ENCODE peak calls at places on chromosomes 6 and 20, in seven cellular contexts. S, A, T, G, L, Y and M are unnamed samples.

GRCh38 chr20:61753196-61753942 is 312.3 kb downstream of the TAF4 start:
- DNase-seq in S (no peak), Y (no peak), L (no peak), T (peak), A (peak), G (peak), M (no peak)

GRCh38 chr6:14709900-14710299 is 536.0 kb upstream of the JARID2 start:
- DNase-seq in L (no peak), S (no peak), Y (no peak), G (no peak), A (no peak), T (no peak), M (no peak)

GRCh38 chr6:40738551-40738950 is 151.4 kb upstream of the LRFN2 start:
- DNase-seq in Y (no peak), T (no peak), S (no peak), A (no peak), G (no peak), L (no peak), M (no peak)

GRCh38 chr6:147820520-147820919 is 312.0 kb downstream of the SAMD5 start:
- DNase-seq in L (no peak), S (no peak), G (no peak), Y (no peak), A (no peak), T (no peak), M (no peak)

GRCh38 chr6:141351721-141352120 is 781.0 kb upstream of the GJE1 start:
- DNase-seq in A (no peak), T (no peak), S (no peak), Y (no peak), L (no peak), G (no peak), M (no peak)

GRCh38 chr6:134379086-134379485 is 61.2 kb upstream of the SGK1 start:
- DNase-seq in L (no peak), T (no peak), G (no peak), Y (no peak), S (no peak), A (peak), M (no peak)

GRCh38 chr6:161169690-161170089 is 104.2 kb downstream of the AGPAT4 start:
- DNase-seq in A (no peak), Y (no peak), S (peak), L (peak), G (peak), T (peak), M (peak)

GRCh38 chr6:170292111-170292777 is 1.4 kb upstream of the DLL1 start:
- DNase-seq in S (no peak), L (no peak), T (no peak), G (no peak), A (no peak), Y (no peak), M (no peak)

GRCh38 chr20:13567663-13568062 is 71.1 kb downstream of the TASP1 start:
- DNase-seq in S (no peak), A (no peak), L (no peak), Y (no peak), G (no peak), T (no peak), M (no peak)

GRCh38 chr20:47951521-47951951 is 166.3 kb upstream of the SULF2 start:
- DNase-seq in T (peak), G (no peak), A (no peak), L (no peak), Y (no peak), S (no peak), M (no peak)

GRCh38 chr20:36462440-36463211 is 78.7 kb upstream of the MYL9 start:
- DNase-seq in Y (peak), L (peak), T (peak), G (peak), A (peak), S (peak), M (peak)

GRCh38 chr20:58268421-58268821 is 40.0 kb upstream of the ANKRD60 start:
- DNase-seq in G (no peak), Y (no peak), S (no peak), A (no peak), T (no peak), L (no peak), M (no peak)

GRCh38 chr6:5446362-5447075 is 185.2 kb downstream of the FARS2 start:
- DNase-seq in A (no peak), G (peak), Y (no peak), T (peak), L (no peak), S (no peak), M (no peak)

GRCh38 chr6:81859884-81860283 is 107.4 kb upstream of the TENT5A start:
- DNase-seq in L (no peak), S (peak), G (peak), T (peak), A (no peak), Y (no peak), M (peak)

GRCh38 chr20:22672191-22672590 is 87.8 kb upstream of the FOXA2 start:
- DNase-seq in L (no peak), Y (no peak), T (no peak), G (no peak), S (no peak), A (no peak), M (no peak)

GRCh38 chr6:148166339-148166949 is 176.2 kb upstream of the SASH1 start:
- DNase-seq in Y (no peak), G (peak), L (no peak), T (peak), A (no peak), S (peak), M (no peak)

GRCh38 chr6:126788961-126789365 is 329.5 kb upstream of the RSPO3 start:
- DNase-seq in T (no peak), Y (no peak), A (no peak), L (no peak), G (no peak), S (no peak), M (no peak)

GRCh38 chr6:170192905-170193304 is 98.0 kb downstream of the DLL1 start:
- DNase-seq in G (no peak), S (no peak), A (no peak), L (no peak), Y (no peak), T (no peak), M (no peak)

GRCh38 chr20:10761232-10761631 is 87.4 kb upstream of the JAG1 start:
- DNase-seq in L (no peak), T (peak), A (no peak), G (peak), Y (no peak), S (no peak), M (no peak)

GRCh38 chr20:24465730-24466129 is 3.7 kb upstream of the SYNDIG1 start:
- DNase-seq in L (no peak), G (peak), Y (no peak), S (no peak), T (peak), A (no peak), M (no peak)

GRCh38 chr6:34656378-34657036 is 40.1 kb downstream of the ILRUN start:
- DNase-seq in S (peak), L (no peak), T (peak), A (peak), G (peak), Y (no peak), M (no peak)

GRCh38 chr6:139944131-139944530 is 569.7 kb upstream of the CITED2 start:
- DNase-seq in S (no peak), L (no peak), Y (no peak), A (no peak), G (no peak), T (no peak), M (no peak)

GRCh38 chr6:161631676-161632194 is 357.9 kb upstream of the AGPAT4 start:
- DNase-seq in Y (no peak), L (no peak), G (peak), T (peak), S (no peak), A (no peak), M (no peak)

GRCh38 chr6:35317483-35318199 is 20.0 kb downstream of the DEF6 start:
- DNase-seq in T (no peak), L (peak), A (no peak), Y (peak), G (no peak), S (no peak), M (peak)

GRCh38 chr6:89793586-89793985 is 26.0 kb downstream of the MDN1 start:
- DNase-seq in A (no peak), T (no peak), G (no peak), Y (no peak), S (no peak), L (peak), M (no peak)

GRCh38 chr6:126312013-126312665 is 27.8 kb upstream of the CENPW start:
- DNase-seq in L (no peak), T (peak), Y (no peak), S (no peak), G (peak), A (peak), M (no peak)

GRCh38 chr20:31607640-31608255 is 2.7 kb downstream of the ID1 start:
- DNase-seq in T (peak), G (no peak), A (no peak), Y (no peak), L (no peak), S (no peak), M (no peak)

GRCh38 chr6:52514514-52514913 is 62.3 kb downstream of the TRAM2 start:
- DNase-seq in A (peak), Y (no peak), T (peak), L (peak), G (peak), S (peak), M (peak)

GRCh38 chr6:3850451-3851203 is 1.5 kb downstream of the FAM50B start:
- DNase-seq in L (no peak), Y (no peak), A (no peak), G (no peak), S (no peak), T (no peak), M (peak)

DNA sequence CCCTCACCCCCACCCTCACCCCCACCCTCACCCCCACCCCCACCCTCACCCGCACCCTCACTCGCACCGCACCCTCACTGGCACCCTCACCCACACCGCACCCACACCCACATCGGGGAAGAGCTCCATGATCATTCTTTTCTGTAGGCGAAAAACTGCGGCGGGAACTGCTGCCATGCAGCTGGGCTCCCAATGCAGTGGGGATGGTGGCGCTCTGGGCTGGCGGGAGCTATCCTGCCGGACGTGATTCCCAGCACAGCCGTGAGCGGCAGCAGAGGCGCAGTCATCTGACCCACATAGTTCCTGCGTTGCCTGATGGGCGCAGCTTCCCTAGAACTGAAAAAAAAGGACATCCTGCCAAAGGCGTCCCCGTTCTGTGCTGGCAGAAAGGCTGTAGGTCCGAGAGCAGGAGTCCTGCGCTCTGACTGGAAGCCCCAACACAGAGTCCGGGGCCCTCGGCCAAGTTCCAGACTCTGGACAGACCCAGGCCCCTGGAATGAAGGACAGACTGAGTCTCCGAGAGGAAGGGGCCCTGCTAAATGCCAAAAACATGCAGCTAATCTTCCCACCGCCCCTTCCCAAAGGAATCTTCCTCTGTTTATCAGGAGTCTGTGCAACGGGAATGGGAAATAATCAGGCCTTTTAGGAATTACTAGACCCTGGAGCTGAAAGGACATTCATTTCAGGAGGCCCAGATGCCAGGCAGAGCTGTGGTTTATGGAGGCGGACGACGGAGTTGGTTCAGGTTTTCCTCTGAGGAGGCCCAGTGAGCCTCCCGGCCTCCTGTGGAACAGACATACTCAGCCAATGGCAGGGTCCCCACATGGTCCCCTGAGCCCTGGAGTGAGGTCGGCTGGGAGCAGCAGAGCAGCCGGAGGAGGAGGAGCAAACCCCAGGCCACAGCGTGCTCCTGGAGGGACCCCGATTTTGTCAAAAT is 14.1 kb upstream of the TCFL5 start:
- DNase-seq in Y (peak), S (peak), T (peak), G (peak), A (peak), L (peak), M (peak)
- TF ChIP-seq CTCF in Y (peak), S (peak), T (peak), G (peak), A (peak), L (peak), M (peak)

GRCh38 chr6:98834060-98835031 is at the start of gene POU3F2:
- DNase-seq in A (peak), Y (peak), S (peak), T (peak), L (peak), G (peak), M (peak)

GRCh38 chr6:98835149-98836024 is 1.0 kb downstream of the POU3F2 start:
- DNase-seq in T (no peak), S (no peak), L (no peak), Y (peak), G (no peak), A (no peak), M (no peak)

GRCh38 chr6:98831057-98832031 is 3.0 kb upstream of the POU3F2 start:
- DNase-seq in S (no peak), T (no peak), Y (no peak), L (no peak), G (no peak), A (no peak), M (no peak)

GRCh38 chr6:98832282-98833100 is 1.9 kb upstream of the POU3F2 start:
- DNase-seq in S (no peak), A (no peak), T (peak), L (no peak), G (peak), Y (peak), M (no peak)

DNA sequence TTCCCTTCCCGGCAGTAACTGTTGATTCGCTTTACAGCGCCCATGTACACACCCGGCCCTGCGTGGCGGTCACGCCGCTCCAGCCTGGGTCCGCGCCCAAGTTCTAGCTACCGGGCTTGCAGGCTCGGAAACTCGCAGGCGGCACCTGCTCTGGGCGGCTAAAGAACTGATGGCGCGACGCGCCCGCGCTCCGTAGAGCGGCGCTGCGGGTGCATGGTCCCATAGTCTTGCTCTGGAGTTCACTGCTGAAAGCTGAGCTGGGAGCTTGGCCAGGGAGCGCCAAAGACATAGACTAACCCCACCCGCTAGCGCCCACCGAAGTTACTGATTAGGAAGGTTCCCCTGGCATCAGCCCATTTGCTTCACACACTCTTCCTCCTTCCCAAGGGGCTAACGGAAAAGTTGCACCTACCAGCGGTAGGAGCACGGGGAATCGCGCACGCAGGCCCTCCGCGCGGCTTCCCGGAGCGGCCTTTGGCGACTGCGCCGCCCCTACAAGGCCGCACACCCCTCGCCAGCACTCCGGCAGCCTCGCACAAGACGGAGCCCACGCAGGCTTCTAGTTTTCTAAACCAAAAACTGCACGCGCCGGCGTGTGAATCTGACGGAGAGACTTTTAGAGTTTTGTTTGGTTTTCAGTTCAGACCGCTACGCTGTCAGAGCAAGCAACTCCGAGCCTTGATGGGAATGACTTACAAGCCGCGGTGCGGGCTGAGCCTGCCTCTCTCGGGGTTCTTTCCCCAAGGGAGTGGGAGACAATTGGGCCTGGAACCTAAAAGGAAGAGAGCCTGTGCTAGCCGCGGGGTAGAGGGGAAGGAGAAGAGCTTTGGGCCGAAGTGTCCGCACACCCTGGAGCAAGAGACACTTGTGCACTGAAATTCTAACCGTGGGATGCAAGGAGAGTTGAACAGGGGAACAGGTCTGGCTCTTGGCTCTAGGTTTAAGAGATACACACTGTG is 994 bp upstream of the POU3F2 start:
- DNase-seq in Y (peak), A (peak), S (no peak), G (peak), L (no peak), T (peak), M (no peak)
- TF ChIP-seq CTCF in Y (no peak), A (no peak), S (no peak), G (no peak), L (no peak), T (no peak), M (no peak)

DNA sequence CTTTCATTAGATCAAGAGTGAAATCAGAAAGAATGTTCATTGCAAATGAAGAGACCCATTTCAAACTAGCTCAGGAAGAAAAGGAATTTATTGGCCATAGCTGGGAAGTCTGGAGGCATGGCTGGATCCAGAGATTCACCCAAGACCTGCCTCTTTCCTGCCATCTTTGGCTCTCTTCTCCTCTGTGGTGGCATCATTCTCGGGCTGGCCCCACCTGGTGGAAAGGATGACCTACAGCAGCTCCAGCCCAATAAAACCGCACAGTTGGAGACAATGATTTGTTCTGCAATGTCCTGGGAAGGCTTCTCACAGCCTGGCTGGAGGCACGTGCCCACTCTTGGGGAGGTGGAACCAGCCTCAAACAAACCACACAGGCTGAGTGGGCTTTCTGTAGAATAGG is 18.1 kb upstream of the FERMT1 start:
- DNase-seq in L (no peak), A (peak), G (peak), S (no peak), T (peak), Y (no peak), M (no peak)
- TF ChIP-seq CTCF in L (no peak), A (no peak), G (no peak), S (no peak), T (peak), Y (no peak), M (no peak)

GRCh38 chr6:43386492-43386891 is 17.0 kb upstream of the ZNF318 start:
- DNase-seq in G (no peak), L (no peak), Y (no peak), T (peak), A (no peak), S (no peak), M (no peak)
- TF ChIP-seq CTCF in G (no peak), L (peak), Y (peak), T (peak), A (no peak), S (no peak), M (no peak)

GRCh38 chr6:16227605-16228004 is 10.8 kb upstream of the GMPR start:
- DNase-seq in T (no peak), L (no peak), Y (no peak), G (no peak), S (no peak), A (no peak), M (no peak)

GRCh38 chr6:16228043-16228442 is 10.3 kb upstream of the GMPR start:
- DNase-seq in T (no peak), Y (no peak), A (no peak), S (no peak), G (no peak), L (no peak), M (no peak)

GRCh38 chr6:16229710-16230109 is 8.7 kb upstream of the GMPR start:
- DNase-seq in G (no peak), L (no peak), A (no peak), Y (peak), S (no peak), T (no peak), M (no peak)

GRCh38 chr6:16227048-16227562 is 11.3 kb upstream of the GMPR start:
- DNase-seq in S (no peak), L (no peak), G (no peak), Y (no peak), A (no peak), T (no peak), M (no peak)

DNA sequence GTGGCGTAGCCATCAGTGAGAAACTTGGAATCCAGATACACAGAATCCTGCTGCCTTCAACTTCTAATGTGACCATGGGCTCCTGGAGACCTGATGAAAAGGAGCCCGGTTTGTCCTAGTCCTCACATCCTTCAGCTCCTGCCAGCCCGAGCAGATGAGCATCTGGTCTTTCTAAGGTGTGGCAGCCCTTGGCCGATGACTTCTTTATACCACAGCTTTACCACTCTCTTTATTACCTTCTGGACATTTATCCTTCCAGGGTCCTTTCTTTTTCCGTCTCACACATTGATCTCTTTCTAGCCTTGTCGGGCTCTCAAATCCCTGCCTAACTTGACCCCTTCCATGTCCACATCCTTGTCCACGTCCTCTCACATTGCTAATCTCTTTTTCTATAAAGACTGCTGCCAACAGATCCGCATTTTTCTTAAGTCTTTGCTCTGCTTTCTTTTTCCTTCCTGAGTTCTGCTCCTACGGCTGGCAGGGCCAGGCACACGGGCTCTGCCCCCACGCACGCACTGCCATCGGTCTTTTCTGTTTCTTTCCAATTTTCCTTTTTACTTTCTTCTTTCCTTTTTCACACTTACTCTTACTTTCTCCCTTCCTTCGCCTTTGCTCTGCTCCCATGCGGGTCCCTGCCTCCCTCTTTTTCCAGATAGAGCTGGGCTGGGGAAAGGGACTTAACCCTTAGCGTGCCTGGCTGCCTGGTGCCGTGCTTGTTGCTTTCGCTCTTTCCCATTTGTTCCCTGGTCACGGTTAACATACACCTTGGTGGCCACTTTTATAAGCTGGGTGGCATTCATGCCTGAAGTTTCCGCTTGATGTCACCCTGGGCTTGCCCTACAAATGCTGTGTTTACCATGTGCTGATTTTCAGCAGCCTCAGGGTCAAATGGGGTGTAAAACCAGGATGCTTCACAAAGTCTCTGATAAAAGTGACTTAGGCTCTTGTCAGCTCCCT is 9.4 kb upstream of the GMPR start:
- DNase-seq in Y (peak), G (no peak), S (no peak), L (no peak), T (no peak), A (no peak), M (no peak)
- TF ChIP-seq CTCF in Y (no peak), G (no peak), S (no peak), L (peak), T (no peak), A (no peak), M (no peak)